ENCODE peak calls at places on chromosomes 12 and 14, in four cellular contexts. T is NCI-H2081, Y is HEK293T, P is NCI-H524. Z is an unnamed sample.

GRCh38 chr14:53792909-53793308 is 163.7 kb downstream of the BMP4 start:
- DNase-seq in P (peak; percentile 17), Y (no peak), T (no peak), Z (no peak)

GRCh38 chr12:28742791-28743190 is 406.3 kb upstream of the FAR2 start:
- DNase-seq in P (no peak), T (no peak), Y (no peak), Z (no peak)

GRCh38 chr12:64059685-64060084 is 162.4 kb downstream of the KICS2 start:
- DNase-seq in T (no peak), Y (no peak), P (no peak), Z (no peak)

GRCh38 chr14:68880581-68881105 is 87.8 kb upstream of the ZFP36L1 start:
- DNase-seq in Y (no peak), T (no peak), P (no peak), Z (no peak)

GRCh38 chr14:69154779-69155178 is 1.9 kb upstream of the DCAF5 start:
- DNase-seq in T (peak; percentile 13), Y (peak; percentile 57), P (peak; percentile 30), Z (peak; percentile 42)

GRCh38 chr14:101101456-101102056 is 198.0 kb upstream of the RTL1 start:
- DNase-seq in P (no peak), Y (peak; percentile 0), T (no peak), Z (no peak)

GRCh38 chr12:46259071-46259470 is 9.8 kb downstream of the SLC38A1 start:
- DNase-seq in Y (no peak), T (no peak), P (no peak), Z (no peak)

GRCh38 chr12:47935196-47935595 is 28.2 kb upstream of the TMEM106C start:
- DNase-seq in Y (no peak), P (no peak), T (no peak), Z (no peak)

GRCh38 chr12:92396647-92397258 is 251.1 kb upstream of the BTG1 start:
- DNase-seq in P (no peak), Y (no peak), T (no peak), Z (no peak)

GRCh38 chr14:69640931-69641330 is 29.5 kb downstream of the SUSD6 start:
- DNase-seq in P (no peak), T (no peak), Y (no peak), Z (no peak)

GRCh38 chr12:2647186-2647585 is 147.6 kb upstream of the FKBP4 start:
- DNase-seq in Y (no peak), P (no peak), T (no peak), Z (no peak)

GRCh38 chr14:43877351-43877900 is 629.7 kb downstream of the FSCB start:
- DNase-seq in P (no peak), Y (no peak), T (peak; percentile 78), Z (no peak)

GRCh38 chr12:111438501-111438900 is 32.8 kb downstream of the SH2B3 start:
- DNase-seq in P (peak; percentile 76), Y (no peak), T (no peak), Z (no peak)

GRCh38 chr12:101243074-101243473 is 33.0 kb upstream of the SLC5A8 start:
- DNase-seq in P (no peak), T (no peak), Y (no peak), Z (no peak)

GRCh38 chr14:84760506-84760905 is 769.4 kb upstream of the FLRT2 start:
- DNase-seq in Y (no peak), P (no peak), T (no peak), Z (no peak)

GRCh38 chr12:132478433-132478803 is 11.5 kb upstream of the FBRSL1 start:
- DNase-seq in T (no peak), Y (no peak), P (no peak), Z (no peak)

GRCh38 chr12:67647251-67647546 is 1.3 kb upstream of the DYRK2 start:
- DNase-seq in T (peak; percentile 66), P (peak; percentile 19), Y (peak; percentile 23), Z (peak; percentile 24)

GRCh38 chr14:76761198-76761848 is at the start of gene VASH1:
- DNase-seq in Y (peak; percentile 85), P (peak; percentile 81), T (peak; percentile 71), Z (peak; percentile 48)

Z was measured in SHP77.